ENCODE peak calls at places on chromosomes 3 and 15, in five cellular contexts. H, F, I, V and X are unnamed samples.

GRCh38 chr15:80403712-80404056 is 498 bp upstream of the ARNT2 start:
- DNase-seq in H (no peak), F (no peak), I (no peak), V (peak), X (no peak)

GRCh38 chr15:98889930-98890695 is 117.5 kb downstream of the PGPEP1L start:
- DNase-seq in F (no peak), H (peak), V (peak), I (no peak), X (no peak)

GRCh38 chr3:24943961-24944360 is 449.3 kb upstream of the THRB start:
- DNase-seq in F (no peak), H (no peak), I (no peak), V (no peak), X (no peak)

GRCh38 chr3:152825566-152825965 is 9.4 kb upstream of the P2RY1 start:
- DNase-seq in F (no peak), H (no peak), I (no peak), V (no peak), X (no peak)

GRCh38 chr3:119033393-119034255 is 1.0 kb downstream of the IGSF11 start:
- DNase-seq in I (no peak), V (no peak), F (no peak), H (no peak), X (no peak)

GRCh38 chr3:184360834-184361531 is 422 bp downstream of the CLCN2 start:
- DNase-seq in I (no peak), V (no peak), F (no peak), H (no peak), X (no peak)

GRCh38 chr3:64240445-64240844 is 15.2 kb upstream of the PRICKLE2 start:
- DNase-seq in F (no peak), H (no peak), I (no peak), V (no peak), X (no peak)

GRCh38 chr3:23806322-23807160 is 786 bp downstream of the UBE2E1 start:
- DNase-seq in V (peak), H (no peak), F (peak), I (peak), X (no peak)

GRCh38 chr15:63462053-63462452 is 42.3 kb upstream of the USP3 start:
- DNase-seq in H (no peak), I (no peak), V (no peak), F (no peak), X (no peak)

GRCh38 chr3:58404396-58404795 is 29.2 kb downstream of the PDHB start:
- DNase-seq in H (no peak), F (no peak), I (no peak), V (no peak), X (no peak)

GRCh38 chr3:46368569-46368968 is 2.2 kb upstream of the CCR5 start:
- DNase-seq in I (peak), V (peak), H (no peak), F (peak), X (peak)

GRCh38 chr3:128328546-128329458 is 137.9 kb downstream of the DNAJB8 start:
- DNase-seq in F (no peak), V (no peak), H (no peak), I (no peak), X (no peak)